ENCODE peak calls at places on chromosomes 16 and 17, in four cellular contexts. D is body of pancreas, U is stomach, A is adrenal gland. W is an unnamed sample.

GRCh38 chr17:4833941-4834501 is 881 bp downstream of the MINK1 start:
- DNase-seq in D (peak; percentile 30), U (no peak), A (no peak), W (no peak)

GRCh38 chr16:80725566-80726162 is 78.7 kb downstream of the CDYL2 start:
- DNase-seq in D (no peak), U (no peak), A (no peak), W (no peak)

GRCh38 chr17:20066253-20066652 is 57.1 kb downstream of the SPECC1 start:
- DNase-seq in D (peak; percentile 55), U (peak; percentile 55), A (no peak), W (peak; percentile 84)

GRCh38 chr17:45313927-45314760 is 2.7 kb downstream of the MAP3K14 start:
- DNase-seq in D (no peak), U (no peak), A (no peak), W (no peak)

GRCh38 chr17:31394544-31394943 is 3.1 kb downstream of the RAB11FIP4 start:
- DNase-seq in D (peak; percentile 65), U (peak; percentile 53), A (peak; percentile 72), W (peak; percentile 36)

GRCh38 chr17:9050801-9051401 is 29.6 kb downstream of the NTN1 start:
- DNase-seq in D (no peak), U (no peak), A (no peak), W (no peak)

GRCh38 chr16:17768257-17768656 is 297.5 kb upstream of the XYLT1 start:
- DNase-seq in D (no peak), U (no peak), A (no peak), W (no peak)

GRCh38 chr17:3796110-3796821 is 4.7 kb downstream of the ITGAE start:
- DNase-seq in D (no peak), U (peak; percentile 48), A (no peak), W (no peak)

GRCh38 chr17:42917236-42917603 is 16.6 kb downstream of the G6PC1 start:
- DNase-seq in D (no peak), U (no peak), A (no peak), W (no peak)

GRCh38 chr17:67491678-67492019 is 114.6 kb downstream of the PITPNC1 start:
- DNase-seq in D (no peak), U (no peak), A (no peak), W (no peak)

GRCh38 chr16:53073053-53073452 is 18.3 kb downstream of the CHD9 start:
- DNase-seq in D (no peak), U (no peak), A (no peak), W (no peak)

GRCh38 chr17:40901981-40902862 is 17.2 kb upstream of the KRT20 start:
- DNase-seq in D (no peak), U (no peak), A (no peak), W (no peak)

GRCh38 chr17:74152591-74153455 is 50.7 kb upstream of the RPL38 start:
- DNase-seq in D (no peak), U (no peak), A (no peak), W (no peak)

GRCh38 chr17:78258323-78259229 is 27.1 kb downstream of the TMEM235 start:
- DNase-seq in D (no peak), U (peak; percentile 63), A (no peak), W (no peak)

GRCh38 chr17:81846743-81847689 is 12.2 kb upstream of the PPP1R27 start:
- DNase-seq in D (no peak), U (no peak), A (no peak), W (no peak)
- H3K36me3 ChIP-seq in D (peaks cover 53% of the 10 kb centered on the region), U (peaks cover 86% of the 10 kb centered on the region), A (peaks cover 81% of the 10 kb centered on the region), W (no peaks in the 10 kb centered on the region)

GRCh38 chr16:31199430-31200041 is 3.0 kb downstream of the PYCARD start:
- DNase-seq in D (no peak), U (no peak), A (no peak), W (no peak)
- TF ChIP-seq POLR2A in D (no peak), U (no peak), A (no peak), W (no peak)

GRCh38 chr16:3193221-3194212 is 5.5 kb downstream of the OR1F1 start:
- DNase-seq in D (no peak), U (no peak), A (no peak), W (no peak)
- H3K27me3 ChIP-seq in D (peaks cover 3% of the 10 kb centered on the region), U (peaks cover 96% of the 10 kb centered on the region), A (peaks cover 76% of the 10 kb centered on the region), W (peaks cover 19% of the 10 kb centered on the region)

DNA sequence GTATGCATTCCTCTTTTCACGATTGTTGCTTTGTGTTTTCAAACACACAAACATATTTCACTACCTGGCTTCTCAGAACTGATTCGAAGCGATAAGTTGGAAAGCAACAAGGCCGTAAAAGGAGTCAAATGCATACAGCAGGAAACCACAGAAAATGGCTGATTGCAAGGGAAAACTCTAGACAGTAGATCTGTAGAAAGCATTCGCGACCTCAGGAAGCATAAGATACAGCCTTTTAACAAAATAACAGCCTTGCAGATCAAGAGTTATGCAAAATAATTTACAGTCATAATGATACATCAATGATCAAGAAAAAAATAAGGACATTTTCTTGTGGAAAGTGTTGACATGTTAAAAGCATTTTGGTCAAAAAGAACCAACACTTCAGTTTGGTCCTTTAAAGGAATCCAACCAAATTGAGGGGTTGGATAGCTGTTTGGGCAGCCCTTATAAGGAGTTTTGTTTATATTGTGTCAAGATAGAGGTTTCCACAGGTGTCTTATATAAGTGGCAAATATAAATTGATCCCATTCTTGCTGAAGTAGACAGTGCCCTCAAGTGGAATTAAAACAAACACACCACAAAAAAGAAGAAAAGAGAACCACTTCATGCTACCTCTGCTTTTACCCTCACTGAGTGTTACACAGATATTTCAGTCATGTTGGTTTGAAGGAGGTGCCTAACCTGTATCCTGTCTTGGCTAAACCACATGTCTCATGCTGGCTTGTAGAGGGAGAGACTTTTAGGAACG is 5.5 kb downstream of the CYLD start:
- DNase-seq in D (no peak), U (no peak), A (no peak), W (no peak)
- H3K36me3 ChIP-seq in D (no peaks in the 10 kb centered on the region), U (no peaks in the 10 kb centered on the region), A (peaks cover 4% of the 10 kb centered on the region), W (no peaks in the 10 kb centered on the region)

DNA sequence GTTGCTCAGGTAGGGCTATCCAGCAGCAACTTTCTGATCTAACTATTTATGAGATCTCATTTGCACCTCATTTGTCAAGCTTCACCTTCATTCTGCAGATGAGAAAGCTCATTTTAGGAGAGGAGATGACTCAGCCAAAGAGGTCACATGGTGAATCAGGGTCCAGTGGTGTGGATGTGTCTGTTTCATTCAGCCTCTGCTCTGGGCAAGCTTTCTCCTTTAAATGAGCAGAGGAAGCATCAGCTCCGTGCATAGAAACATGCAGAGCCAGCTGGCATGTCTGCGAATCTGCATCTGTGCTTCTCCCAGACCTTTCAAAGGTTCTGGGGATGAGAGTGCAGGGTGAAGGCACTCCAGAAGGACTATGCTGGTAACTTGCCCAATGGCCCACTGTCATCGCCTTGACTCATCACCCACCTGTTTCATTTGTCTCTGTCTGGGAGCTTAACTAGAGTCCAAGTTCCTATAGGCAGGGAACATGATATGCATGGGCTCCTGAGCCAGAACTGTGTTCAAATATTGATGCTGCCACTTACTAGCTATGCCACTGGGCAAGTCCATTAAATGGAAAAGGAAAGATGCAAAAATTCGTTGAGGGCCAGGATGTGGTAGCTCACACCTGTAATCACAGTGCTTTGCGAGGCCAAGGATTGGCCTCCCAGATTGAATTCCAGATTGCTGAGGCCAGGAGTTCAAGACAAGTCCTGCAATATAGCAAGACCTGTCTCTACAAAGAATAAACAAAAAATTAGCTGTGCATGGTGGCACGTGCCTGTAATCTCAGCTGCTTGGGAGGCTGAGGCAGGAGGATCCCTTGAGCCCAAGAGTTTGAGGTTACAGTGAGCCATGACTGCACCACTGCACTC is 67.1 kb upstream of the NLK start:
- DNase-seq in D (peak; percentile 62), U (no peak), A (no peak), W (no peak)
- TF ChIP-seq POLR2A in D (no peak), U (no peak), A (no peak), W (no peak)

GRCh38 chr16:6349725-6350124 is 982.9 kb upstream of the RBFOX1 start:
- DNase-seq in D (no peak), U (no peak), A (no peak), W (no peak)
- H3K27me3 ChIP-seq in D (no peaks in the 10 kb centered on the region), U (no peaks in the 10 kb centered on the region), A (no peaks in the 10 kb centered on the region), W (no peaks in the 10 kb centered on the region)

GRCh38 chr16:58584831-58585505 is 44.7 kb downstream of the CNOT1 start:
- DNase-seq in D (no peak), U (no peak), A (no peak), W (no peak)
- H3K36me3 ChIP-seq in D (peaks cover 46% of the 10 kb centered on the region), U (peaks cover 55% of the 10 kb centered on the region), A (peaks cover 85% of the 10 kb centered on the region), W (no peaks in the 10 kb centered on the region)

DNA sequence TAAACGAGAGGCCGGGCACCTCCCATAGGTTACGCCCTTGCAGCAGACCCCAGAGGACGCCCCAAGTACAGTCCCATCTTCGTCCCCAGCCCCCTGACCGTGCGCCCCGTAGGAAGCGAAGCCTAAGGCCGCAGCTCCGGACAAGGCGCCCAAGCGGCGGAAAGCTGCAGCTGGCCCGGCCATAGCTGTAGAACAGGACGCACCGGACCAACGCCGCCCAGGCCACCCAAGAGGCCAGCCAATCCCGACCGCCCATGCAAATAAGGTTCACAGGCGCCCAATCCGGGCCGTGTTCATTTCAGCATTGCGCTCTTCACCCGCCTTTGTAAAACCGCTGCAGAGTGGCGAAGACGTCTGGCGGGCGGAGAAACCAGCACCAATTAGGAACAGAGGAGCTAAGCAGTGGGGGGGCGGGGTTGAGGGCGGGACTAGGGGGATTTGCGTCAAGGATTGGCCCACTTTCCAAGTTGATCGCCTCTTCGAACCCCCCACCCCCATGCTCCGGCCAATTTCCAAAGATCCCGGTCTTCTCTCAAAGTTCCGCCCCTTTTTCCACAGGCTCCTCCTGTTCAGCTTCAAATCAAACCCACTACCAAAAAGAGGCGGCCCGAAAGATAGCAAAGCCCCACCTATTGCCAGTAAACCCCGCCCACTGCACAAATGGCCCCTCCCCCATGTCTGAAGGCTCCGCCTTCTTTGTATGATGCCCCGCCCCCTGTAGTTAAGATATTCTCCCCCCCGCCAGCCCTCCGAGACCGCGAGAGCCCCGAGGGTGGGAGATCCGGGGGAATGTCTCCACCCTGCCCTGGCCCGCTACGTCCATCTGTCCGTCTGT is at the start of gene TMEM256:
- DNase-seq in D (peak; percentile 99), U (peak; percentile 99), A (peak; percentile 98), W (peak; percentile 99)
- TF ChIP-seq POLR2A in D (peak; percentile 95), U (peak; percentile 83), A (peak; percentile 85), W (peak; percentile 99)

W was measured in uterus.